ENCODE peak calls at places on chromosomes 6 and 20, in seven cellular contexts. A, R, P, E, Z, S and N are unnamed samples.
A peak's percentile ranks its signal among the peaks of the same experiment; 100 is the strongest.

GRCh38 chr6:26659042-26659359 is 545 bp downstream of the ZNF322 start:
- DNase-seq in A (no peak), R (no peak), P (no peak), E (no peak), Z (no peak), S (no peak), N (no peak)

GRCh38 chr20:17394411-17394810 is 136.8 kb downstream of the BFSP1 start:
- DNase-seq in A (no peak), R (no peak), P (no peak), E (peak; percentile 26), Z (no peak), S (no peak), N (no peak)

GRCh38 chr6:89977808-89978748 is 83.8 kb downstream of the GJA10 start:
- DNase-seq in A (no peak), R (no peak), P (no peak), E (no peak), Z (no peak), S (peak; percentile 39), N (no peak)

GRCh38 chr6:33745558-33745957 is 1.1 kb downstream of the IP6K3 start:
- DNase-seq in A (peak; percentile 36), R (no peak), P (no peak), E (no peak), Z (no peak), S (no peak), N (no peak)

GRCh38 chr6:12516070-12516469 is 200.5 kb upstream of the PHACTR1 start:
- DNase-seq in A (peak; percentile 36), R (no peak), P (no peak), E (no peak), Z (no peak), S (no peak), N (no peak)

GRCh38 chr6:137473651-137474050 is 20.5 kb downstream of the OLIG3 start:
- DNase-seq in A (no peak), R (no peak), P (no peak), E (no peak), Z (no peak), S (no peak), N (no peak)

GRCh38 chr6:163415176-163415619 is 680 bp downstream of the QKI start:
- DNase-seq in A (no peak), R (peak; percentile 11), P (no peak), E (no peak), Z (peak; percentile 11), S (no peak), N (peak; percentile 52)

GRCh38 chr20:1185316-1185741 is 548 bp upstream of the TMEM74B start:
- DNase-seq in A (no peak), R (no peak), P (no peak), E (no peak), Z (no peak), S (no peak), N (no peak)

GRCh38 chr6:108699290-108700041 is 138.7 kb downstream of the FOXO3 start:
- DNase-seq in A (no peak), R (no peak), P (no peak), E (no peak), Z (no peak), S (no peak), N (no peak)

GRCh38 chr6:33080127-33081089 is 4.6 kb downstream of the HLA-DPB1 start:
- DNase-seq in A (peak; percentile 55), R (no peak), P (no peak), E (no peak), Z (no peak), S (no peak), N (peak; percentile 68)

GRCh38 chr20:16528078-16528477 is 45.2 kb downstream of the KIF16B start:
- DNase-seq in A (peak; percentile 78), R (no peak), P (no peak), E (peak; percentile 94), Z (no peak), S (peak; percentile 62), N (peak; percentile 77)

GRCh38 chr6:132060591-132060990 is 109.4 kb upstream of the CCN2 start:
- DNase-seq in A (no peak), R (no peak), P (no peak), E (peak; percentile 49), Z (no peak), S (peak; percentile 31), N (peak; percentile 50)